ENCODE peak calls at places on chromosomes 5 and 9, in five cellular contexts. One of them, this sample, is unnamed.
A peak's percentile ranks its signal among the peaks of the same experiment; 100 is the strongest.

GRCh38 chr5:1486271-1486670 is 37.5 kb downstream of the LPCAT1 start:
- DNase-seq in retinal pigment epithelial cell: no peak
- DNase-seq in omental fat pad: no peak
- DNase-seq in astrocyte of the spinal cord: no peak
- DNase-seq in GM23338: no peak
- DNase-seq in this sample: no peak

GRCh38 chr5:75567710-75568109 is 43.5 kb upstream of the ANKDD1B start:
- DNase-seq in omental fat pad: no peak
- DNase-seq in retinal pigment epithelial cell: no peak
- DNase-seq in GM23338: no peak
- DNase-seq in astrocyte of the spinal cord: peak; percentile 64
- DNase-seq in this sample: peak; percentile 48

GRCh38 chr5:177369050-177369912 is 11.6 kb downstream of the RGS14 start:
- DNase-seq in retinal pigment epithelial cell: no peak
- DNase-seq in astrocyte of the spinal cord: no peak
- DNase-seq in omental fat pad: no peak
- DNase-seq in GM23338: peak; percentile 76
- DNase-seq in this sample: peak; percentile 61

GRCh38 chr9:127611796-127612790 is at the start of gene STXBP1:
- DNase-seq in GM23338: peak; percentile 94
- DNase-seq in omental fat pad: peak; percentile 52
- DNase-seq in astrocyte of the spinal cord: peak; percentile 73
- DNase-seq in retinal pigment epithelial cell: no peak
- DNase-seq in this sample: peak; percentile 78

GRCh38 chr5:180815241-180816031 is 12.8 kb upstream of the MGAT1 start:
- DNase-seq in omental fat pad: peak; percentile 22
- DNase-seq in retinal pigment epithelial cell: no peak
- DNase-seq in astrocyte of the spinal cord: no peak
- DNase-seq in GM23338: no peak
- DNase-seq in this sample: no peak

GRCh38 chr9:13614060-13614459 is 334.6 kb upstream of the MPDZ start:
- DNase-seq in GM23338: no peak
- DNase-seq in retinal pigment epithelial cell: no peak
- DNase-seq in astrocyte of the spinal cord: no peak
- DNase-seq in omental fat pad: no peak
- DNase-seq in this sample: no peak

GRCh38 chr9:10260501-10260900 is 352.3 kb downstream of the PTPRD start:
- DNase-seq in astrocyte of the spinal cord: no peak
- DNase-seq in retinal pigment epithelial cell: peak; percentile 90
- DNase-seq in omental fat pad: no peak
- DNase-seq in GM23338: peak; percentile 8
- DNase-seq in this sample: no peak

GRCh38 chr5:62178258-62178657 is 127.7 kb upstream of the KIF2A start:
- DNase-seq in GM23338: no peak
- DNase-seq in retinal pigment epithelial cell: no peak
- DNase-seq in astrocyte of the spinal cord: no peak
- DNase-seq in omental fat pad: no peak
- DNase-seq in this sample: no peak

DNA sequence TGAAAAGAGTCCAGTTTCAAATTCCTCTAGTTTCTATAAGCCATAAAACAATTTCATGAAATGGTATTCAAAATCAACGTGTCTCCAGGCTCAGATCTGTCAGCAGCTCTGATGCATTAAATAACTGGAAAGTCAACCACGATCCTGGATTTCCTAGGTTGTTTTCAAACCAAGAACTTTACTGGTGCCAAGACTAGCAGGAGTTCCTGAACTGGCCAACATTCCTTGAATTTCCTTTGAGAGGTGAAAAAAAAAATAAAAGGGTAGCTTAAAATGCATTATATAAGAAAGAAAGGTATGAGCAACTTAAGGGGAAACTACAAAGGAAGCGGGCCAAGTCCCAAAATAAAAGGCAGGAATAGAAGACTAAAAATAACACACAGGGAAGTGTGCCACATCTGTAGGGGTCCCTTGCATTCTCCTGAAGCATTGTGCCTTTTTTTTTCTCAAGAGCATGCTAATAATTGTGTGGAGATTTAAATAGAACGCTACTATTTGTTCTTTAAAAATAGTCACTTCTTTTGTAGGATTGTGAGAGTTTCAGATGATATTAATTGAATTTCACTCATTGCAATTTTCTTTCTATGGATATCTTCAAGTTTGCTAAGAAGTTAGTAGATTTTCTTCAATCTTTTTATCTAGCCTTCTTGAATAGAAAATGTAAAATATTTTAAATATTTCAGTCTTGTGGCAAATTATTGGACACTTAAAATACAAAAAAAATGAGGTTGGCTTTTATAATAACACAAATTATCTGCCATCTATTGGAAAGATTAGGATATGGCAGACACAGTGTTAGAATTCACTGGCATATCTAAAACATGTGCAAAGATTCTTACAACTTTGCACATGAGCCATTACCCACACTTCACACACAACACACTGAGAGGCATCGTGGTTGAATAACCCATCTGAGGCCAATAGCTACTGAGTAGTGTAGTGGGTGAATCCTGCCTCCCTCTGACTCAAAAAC is 15.3 kb downstream of the ESM1 start:
- DNase-seq in retinal pigment epithelial cell: no peak
- DNase-seq in GM23338: no peak
- DNase-seq in astrocyte of the spinal cord: no peak
- DNase-seq in omental fat pad: no peak
- DNase-seq in this sample: peak; percentile 30
- TF ChIP-seq CTCF in retinal pigment epithelial cell: peak; percentile 24
- TF ChIP-seq CTCF in GM23338: no peak
- TF ChIP-seq CTCF in astrocyte of the spinal cord: peak; percentile 8
- TF ChIP-seq CTCF in omental fat pad: no peak
- TF ChIP-seq CTCF in this sample: no peak

DNA sequence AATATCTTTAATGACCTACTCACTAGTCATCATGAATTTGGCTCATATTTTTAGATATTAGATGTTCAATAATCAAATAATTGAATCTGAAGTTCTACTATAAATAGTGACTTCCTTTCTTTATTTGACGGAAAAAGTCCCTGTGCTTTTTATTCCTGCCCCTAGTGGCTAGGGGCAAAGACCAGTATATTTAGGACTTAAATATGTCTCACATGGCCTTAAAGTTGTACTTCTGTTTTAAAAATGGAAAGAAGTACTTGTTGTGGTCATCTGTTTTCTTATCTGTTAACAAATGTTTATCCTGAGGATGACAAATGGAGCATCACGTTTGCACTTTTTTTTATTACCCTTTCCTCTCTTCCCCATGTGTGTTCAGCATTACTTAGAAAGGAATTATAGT is 89.2 kb upstream of the GRHPR start:
- DNase-seq in retinal pigment epithelial cell: no peak
- DNase-seq in GM23338: peak; percentile 26
- DNase-seq in omental fat pad: no peak
- DNase-seq in astrocyte of the spinal cord: no peak
- DNase-seq in this sample: no peak
- TF ChIP-seq CTCF in retinal pigment epithelial cell: no peak
- TF ChIP-seq CTCF in GM23338: no peak
- TF ChIP-seq CTCF in omental fat pad: no peak
- TF ChIP-seq CTCF in astrocyte of the spinal cord: peak; percentile 11
- TF ChIP-seq CTCF in this sample: no peak

DNA sequence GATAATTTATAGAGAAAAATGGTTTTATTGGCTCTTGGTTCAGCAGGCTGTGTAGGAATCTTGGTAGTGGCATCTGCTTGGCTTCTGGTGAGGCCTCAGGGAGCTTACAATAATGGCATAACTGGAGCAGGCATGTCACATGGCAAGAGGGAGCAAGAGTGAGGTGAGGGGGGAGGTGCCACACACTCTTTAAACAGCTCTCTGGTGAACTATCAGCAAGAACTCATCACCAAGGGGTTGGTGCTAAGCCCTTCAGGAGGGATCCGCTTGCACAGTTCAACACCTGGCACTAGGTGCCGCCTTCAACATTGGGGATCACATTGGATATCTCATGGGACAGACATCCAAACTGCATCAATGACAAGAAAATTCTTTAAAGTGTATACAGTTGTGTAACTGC is 10.5 kb downstream of the GPBP1 start:
- DNase-seq in retinal pigment epithelial cell: no peak
- DNase-seq in astrocyte of the spinal cord: no peak
- DNase-seq in GM23338: peak; percentile 50
- DNase-seq in omental fat pad: no peak
- DNase-seq in this sample: no peak
- TF ChIP-seq CTCF in retinal pigment epithelial cell: no peak
- TF ChIP-seq CTCF in astrocyte of the spinal cord: no peak
- TF ChIP-seq CTCF in GM23338: peak; percentile 54
- TF ChIP-seq CTCF in omental fat pad: no peak
- TF ChIP-seq CTCF in this sample: no peak

GRCh38 chr9:81030027-81030426 is 659.3 kb downstream of the TLE1 start:
- DNase-seq in omental fat pad: no peak
- DNase-seq in retinal pigment epithelial cell: no peak
- DNase-seq in GM23338: no peak
- DNase-seq in astrocyte of the spinal cord: no peak
- DNase-seq in this sample: no peak
- TF ChIP-seq CTCF in omental fat pad: no peak
- TF ChIP-seq CTCF in retinal pigment epithelial cell: no peak
- TF ChIP-seq CTCF in GM23338: no peak
- TF ChIP-seq CTCF in astrocyte of the spinal cord: no peak
- TF ChIP-seq CTCF in this sample: no peak

DNA sequence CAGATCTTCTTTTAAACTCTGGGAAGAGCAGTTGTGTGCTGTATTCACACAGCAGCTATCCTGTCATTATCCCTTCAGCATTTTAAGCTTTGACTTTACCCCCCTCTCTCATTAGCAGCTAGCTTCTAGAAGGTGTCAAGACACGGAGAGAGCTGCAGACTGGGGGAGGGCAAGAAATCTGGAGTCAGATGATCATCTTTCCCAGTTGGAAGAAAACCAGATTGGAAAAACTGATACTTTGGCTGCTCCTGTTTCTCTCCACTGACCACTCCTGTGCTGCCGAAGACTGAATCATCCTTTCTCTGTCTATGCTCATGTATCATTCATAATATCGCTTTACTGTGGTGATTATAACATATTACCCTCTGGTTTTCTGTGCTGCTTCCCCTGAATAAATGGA is 75.1 kb downstream of the SH3GL2 start:
- DNase-seq in astrocyte of the spinal cord: no peak
- DNase-seq in omental fat pad: no peak
- DNase-seq in GM23338: no peak
- DNase-seq in retinal pigment epithelial cell: no peak
- DNase-seq in this sample: no peak
- TF ChIP-seq CTCF in astrocyte of the spinal cord: no peak
- TF ChIP-seq CTCF in omental fat pad: no peak
- TF ChIP-seq CTCF in GM23338: no peak
- TF ChIP-seq CTCF in retinal pigment epithelial cell: no peak
- TF ChIP-seq CTCF in this sample: no peak

DNA sequence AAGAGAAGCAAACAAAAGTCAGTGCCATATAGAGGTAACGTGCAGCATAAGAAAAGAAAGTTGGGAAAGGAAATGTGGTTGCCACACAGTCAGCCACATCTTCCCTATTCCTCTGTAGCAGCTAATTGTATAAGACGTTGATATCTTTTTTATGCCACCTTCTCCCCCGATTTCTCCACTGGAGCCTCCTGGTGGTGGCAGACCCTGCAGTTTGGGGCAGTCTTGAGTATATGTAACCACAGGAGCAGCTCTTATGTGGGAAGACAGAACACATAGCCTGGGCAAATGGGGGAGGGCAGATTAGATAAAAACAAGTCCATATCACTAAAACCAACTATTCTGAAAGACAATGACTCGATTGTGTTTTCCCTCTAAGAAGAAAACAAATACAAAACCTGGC is 99.7 kb downstream of the PLCXD3 start:
- DNase-seq in retinal pigment epithelial cell: no peak
- DNase-seq in astrocyte of the spinal cord: no peak
- DNase-seq in omental fat pad: no peak
- DNase-seq in GM23338: peak; percentile 54
- DNase-seq in this sample: no peak
- TF ChIP-seq CTCF in retinal pigment epithelial cell: no peak
- TF ChIP-seq CTCF in astrocyte of the spinal cord: no peak
- TF ChIP-seq CTCF in omental fat pad: no peak
- TF ChIP-seq CTCF in GM23338: peak; percentile 66
- TF ChIP-seq CTCF in this sample: no peak

DNA sequence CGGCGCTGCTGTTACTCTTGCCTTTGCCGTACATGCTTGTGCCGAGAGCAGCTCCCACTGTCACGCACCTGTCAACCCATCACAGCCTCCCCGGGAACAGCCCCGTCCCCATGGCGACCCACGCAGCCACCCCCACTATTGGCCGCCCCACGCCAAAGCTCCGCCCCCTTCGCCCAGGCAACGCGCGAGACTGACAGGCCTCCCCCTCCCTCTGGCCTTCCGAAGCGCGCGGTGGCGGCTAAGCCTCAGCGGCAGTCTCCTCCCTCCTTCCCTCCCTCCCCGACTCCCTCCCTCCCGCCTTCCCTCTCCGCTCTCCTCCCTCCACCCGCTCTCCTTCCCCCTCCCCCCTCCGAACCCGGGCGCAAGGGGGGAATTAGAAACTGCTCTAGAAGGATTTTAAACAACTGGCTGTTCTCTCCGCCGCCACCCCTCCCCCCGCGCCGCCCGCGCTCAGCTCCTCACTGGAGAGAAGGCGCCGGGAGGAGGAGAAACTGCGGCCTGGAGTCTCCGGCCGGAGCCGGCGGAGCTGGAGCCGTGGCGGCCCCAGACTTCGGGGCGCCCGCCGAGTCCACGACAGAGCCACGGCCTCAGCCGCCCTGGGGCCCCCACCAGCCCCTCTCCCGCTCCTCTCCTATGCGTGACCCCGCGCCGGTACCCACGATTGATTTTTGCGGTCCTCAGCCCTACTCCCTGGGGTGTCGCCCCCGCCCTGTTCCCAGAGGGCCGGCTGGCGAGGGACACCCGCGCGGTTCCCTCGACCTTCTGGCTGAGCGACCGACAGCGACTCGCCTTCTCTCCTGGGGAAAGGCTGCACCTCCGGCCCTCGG is at the start of gene SSBP2:
- DNase-seq in GM23338: peak; percentile 98
- DNase-seq in omental fat pad: peak; percentile 98
- DNase-seq in astrocyte of the spinal cord: peak; percentile 100
- DNase-seq in retinal pigment epithelial cell: peak; percentile 96
- DNase-seq in this sample: peak; percentile 99
- TF ChIP-seq CTCF in GM23338: no peak
- TF ChIP-seq CTCF in omental fat pad: no peak
- TF ChIP-seq CTCF in astrocyte of the spinal cord: no peak
- TF ChIP-seq CTCF in retinal pigment epithelial cell: no peak
- TF ChIP-seq CTCF in this sample: no peak

GRCh38 chr9:129717991-129718390 is 34.9 kb downstream of the PTGES start:
- DNase-seq in GM23338: no peak
- DNase-seq in omental fat pad: no peak
- DNase-seq in retinal pigment epithelial cell: no peak
- DNase-seq in astrocyte of the spinal cord: no peak
- DNase-seq in this sample: no peak

GRCh38 chr9:129718647-129719046 is 34.2 kb downstream of the PTGES start:
- DNase-seq in astrocyte of the spinal cord: no peak
- DNase-seq in GM23338: no peak
- DNase-seq in omental fat pad: no peak
- DNase-seq in retinal pigment epithelial cell: no peak
- DNase-seq in this sample: no peak

GRCh38 chr9:129720865-129721545 is 31.8 kb downstream of the PTGES start:
- DNase-seq in GM23338: peak; percentile 34
- DNase-seq in retinal pigment epithelial cell: no peak
- DNase-seq in astrocyte of the spinal cord: no peak
- DNase-seq in omental fat pad: no peak
- DNase-seq in this sample: no peak

GRCh38 chr9:129720181-129720864 is 32.5 kb downstream of the PTGES start:
- DNase-seq in retinal pigment epithelial cell: no peak
- DNase-seq in astrocyte of the spinal cord: no peak
- DNase-seq in omental fat pad: no peak
- DNase-seq in GM23338: peak; percentile 91
- DNase-seq in this sample: no peak

GRCh38 chr9:129719135-129719534 is 33.7 kb downstream of the PTGES start:
- DNase-seq in omental fat pad: no peak
- DNase-seq in GM23338: peak; percentile 81
- DNase-seq in retinal pigment epithelial cell: no peak
- DNase-seq in astrocyte of the spinal cord: no peak
- DNase-seq in this sample: no peak
- TF ChIP-seq CTCF in omental fat pad: no peak
- TF ChIP-seq CTCF in GM23338: peak; percentile 80
- TF ChIP-seq CTCF in retinal pigment epithelial cell: peak; percentile 17
- TF ChIP-seq CTCF in astrocyte of the spinal cord: peak; percentile 17
- TF ChIP-seq CTCF in this sample: no peak

This sample was measured in foreskin fibroblast.